ENCODE peak calls at places on chromosomes 1 and 21, in four cellular contexts. U is A549, T is left ventricle myocardium inferior, O is iPS DF 6.9. Q is an unnamed sample.

GRCh38 chr21:31521515-31521914 is 138.0 kb upstream of the SOD1 start:
- DNase-seq in U (no peak), T (no peak), O (no peak), Q (no peak)

GRCh38 chr1:27876341-27877114 is 4.2 kb downstream of the THEMIS2 start:
- DNase-seq in U (no peak), T (no peak), O (no peak), Q (no peak)

GRCh38 chr1:94646151-94646643 is 104.6 kb upstream of the F3 start:
- DNase-seq in U (no peak), T (no peak), O (no peak), Q (peak)

GRCh38 chr1:155081472-155082300 is 3.0 kb downstream of the EFNA3 start:
- DNase-seq in U (no peak), T (no peak), O (no peak), Q (no peak)

GRCh38 chr21:46071082-46071481 is 26.8 kb upstream of the COL6A2 start:
- DNase-seq in U (no peak), T (no peak), O (no peak), Q (no peak)

GRCh38 chr1:32867671-32868070 is 3.0 kb downstream of the FNDC5 start:
- DNase-seq in U (no peak), T (no peak), O (no peak), Q (no peak)

GRCh38 chr1:92949937-92950817 is 11.1 kb downstream of the DIPK1A start:
- DNase-seq in U (peak), T (no peak), O (no peak), Q (no peak)

GRCh38 chr1:221459558-221459957 is 282.3 kb downstream of the DUSP10 start:
- DNase-seq in U (no peak), T (no peak), O (no peak), Q (no peak)

GRCh38 chr1:212690816-212691403 is 8.7 kb downstream of the BATF3 start:
- DNase-seq in U (no peak), T (no peak), O (no peak), Q (no peak)

GRCh38 chr1:98732985-98733781 is 71.7 kb downstream of the SNX7 start:
- DNase-seq in U (no peak), T (no peak), O (no peak), Q (no peak)

GRCh38 chr1:145750444-145750843 is 31.1 kb downstream of the CD160 start:
- DNase-seq in U (no peak), T (no peak), O (no peak), Q (no peak)

GRCh38 chr1:14220811-14221210 is 377.7 kb upstream of the KAZN start:
- DNase-seq in U (no peak), T (no peak), O (no peak), Q (no peak)

GRCh38 chr21:44529503-44530125 is 10.4 kb downstream of the KRTAP10-1 start:
- DNase-seq in U (no peak), T (peak), O (no peak), Q (no peak)

GRCh38 chr21:30234643-30235042 is 18.7 kb upstream of the CLDN8 start:
- DNase-seq in U (no peak), T (no peak), O (no peak), Q (peak)

GRCh38 chr1:81808760-81809159 is 8.0 kb downstream of the ADGRL2 start:
- DNase-seq in U (no peak), T (no peak), O (no peak), Q (no peak)

GRCh38 chr1:86774305-86775304 is 70.2 kb downstream of the SH3GLB1 start:
- DNase-seq in U (peak), T (peak), O (no peak), Q (peak)

GRCh38 chr21:43917515-43918384 is 52.7 kb downstream of the AGPAT3 start:
- DNase-seq in U (no peak), T (no peak), O (no peak), Q (no peak)

GRCh38 chr1:111821121-111821745 is 65.5 kb downstream of the DDX20 start:
- DNase-seq in U (no peak), T (no peak), O (no peak), Q (no peak)

GRCh38 chr1:184563308-184563707 is 176.5 kb downstream of the C1orf21 start:
- DNase-seq in U (no peak), T (no peak), O (no peak), Q (no peak)

GRCh38 chr1:30184393-30185141 is 538.8 kb downstream of the MATN1 start:
- DNase-seq in U (no peak), T (no peak), O (no peak), Q (no peak)

GRCh38 chr1:147600119-147601111 is 59.1 kb downstream of the BCL9 start:
- DNase-seq in U (peak), T (no peak), O (no peak), Q (peak)

GRCh38 chr1:37989381-37989930 is 366 bp downstream of the SF3A3 start:
- DNase-seq in U (no peak), T (no peak), O (no peak), Q (no peak)

GRCh38 chr1:190179817-190180216 is 297.8 kb downstream of the BRINP3 start:
- DNase-seq in U (peak), T (no peak), O (no peak), Q (no peak)

GRCh38 chr1:163561570-163562295 is 240.0 kb downstream of the NUF2 start:
- DNase-seq in U (no peak), T (no peak), O (peak), Q (no peak)

GRCh38 chr1:239566074-239566473 is 179.7 kb downstream of the CHRM3 start:
- DNase-seq in U (no peak), T (no peak), O (no peak), Q (no peak)

GRCh38 chr1:30413111-30413440 is 310.3 kb downstream of the MATN1 start:
- DNase-seq in U (no peak), T (no peak), O (no peak), Q (no peak)

GRCh38 chr21:42160111-42160949 is 58.6 kb upstream of the ABCG1 start:
- DNase-seq in U (no peak), T (no peak), O (no peak), Q (no peak)

GRCh38 chr1:9990944-9991343 is 6.1 kb upstream of the RBP7 start:
- DNase-seq in U (no peak), T (peak), O (no peak), Q (no peak)

GRCh38 chr1:113870778-113871177 is 734 bp downstream of the PTPN22 start:
- DNase-seq in U (no peak), T (no peak), O (no peak), Q (no peak)

GRCh38 chr1:115331531-115332331 is 6.3 kb downstream of the NGF start:
- DNase-seq in U (no peak), T (no peak), O (no peak), Q (no peak)
- H3K4me3 ChIP-seq in U (no peak), T (peak), O (no peak), Q (no peak)

DNA sequence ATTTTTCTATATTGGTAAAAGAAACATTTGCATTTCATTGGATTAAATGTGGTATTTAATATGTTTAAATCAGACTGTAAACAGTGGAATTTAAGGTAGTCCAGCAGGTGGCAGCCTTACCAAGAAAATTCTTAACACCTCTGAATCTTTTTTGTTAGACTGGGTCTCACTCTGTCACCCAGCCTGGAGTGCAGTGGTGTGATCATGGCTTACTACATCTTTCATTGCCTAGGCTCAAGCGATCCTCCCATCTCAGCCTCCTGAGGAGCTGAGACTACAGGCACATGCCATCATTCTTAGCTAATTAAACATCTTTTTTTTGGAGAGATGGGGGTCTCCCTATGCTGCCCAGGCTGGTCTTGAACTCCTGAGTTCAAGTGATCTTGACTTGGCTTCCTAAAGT is 98.8 kb downstream of the RABGAP1L start:
- DNase-seq in U (peak), T (no peak), O (no peak), Q (no peak)
- H3K4me3 ChIP-seq in U (no peak), T (no peak), O (no peak), Q (no peak)

GRCh38 chr1:118979754-118980270 is 8.3 kb downstream of the TBX15 start:
- DNase-seq in U (no peak), T (no peak), O (no peak), Q (no peak)
- H3K4me3 ChIP-seq in U (no peak), T (peak), O (peak), Q (no peak)

GRCh38 chr1:41902125-41902524 is 16.6 kb downstream of the HIVEP3 start:
- DNase-seq in U (no peak), T (no peak), O (no peak), Q (no peak)
- H3K4me3 ChIP-seq in U (no peak), T (no peak), O (no peak), Q (no peak)

DNA sequence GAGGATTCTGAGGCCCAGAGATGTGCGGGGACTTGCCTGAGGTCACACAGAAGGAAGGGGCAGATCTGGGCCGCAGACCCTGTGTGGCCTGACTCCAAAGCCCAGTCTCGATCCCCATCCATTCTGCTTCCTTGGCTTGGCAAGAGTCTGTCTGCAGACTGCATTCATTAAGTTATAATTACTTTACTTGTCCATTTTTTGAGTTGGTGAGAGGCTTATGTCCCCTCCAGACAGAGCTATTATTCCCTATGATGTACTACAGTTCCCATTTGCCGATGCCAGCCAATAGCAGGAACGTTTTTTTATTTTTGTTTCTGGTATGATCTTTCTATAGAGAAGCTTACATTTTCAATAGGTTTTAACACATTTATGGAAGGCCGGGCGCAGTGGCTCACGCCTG is 101.5 kb downstream of the ARHGEF10L start:
- DNase-seq in U (no peak), T (no peak), O (no peak), Q (no peak)
- H3K4me3 ChIP-seq in U (no peak), T (no peak), O (no peak), Q (no peak)

GRCh38 chr1:201561195-201561564 is 22.3 kb downstream of the NAV1 start:
- DNase-seq in U (no peak), T (no peak), O (no peak), Q (no peak)
- H3K4me3 ChIP-seq in U (no peak), T (no peak), O (no peak), Q (no peak)

GRCh38 chr1:64194168-64195088 is 9.0 kb upstream of the UBE2U start:
- DNase-seq in U (no peak), T (no peak), O (no peak), Q (no peak)
- H3K4me3 ChIP-seq in U (no peak), T (no peak), O (no peak), Q (no peak)

GRCh38 chr1:201468844-201469644 is at the start of gene PHLDA3:
- DNase-seq in U (peak), T (peak), O (no peak), Q (no peak)

GRCh38 chr1:201468501-201468843 is 516 bp downstream of the PHLDA3 start:
- DNase-seq in U (no peak), T (peak), O (no peak), Q (no peak)

GRCh38 chr1:201465698-201466290 is 3.2 kb downstream of the PHLDA3 start:
- DNase-seq in U (no peak), T (no peak), O (no peak), Q (no peak)

GRCh38 chr1:201469645-201470074 is 672 bp upstream of the PHLDA3 start:
- DNase-seq in U (no peak), T (no peak), O (no peak), Q (no peak)

DNA sequence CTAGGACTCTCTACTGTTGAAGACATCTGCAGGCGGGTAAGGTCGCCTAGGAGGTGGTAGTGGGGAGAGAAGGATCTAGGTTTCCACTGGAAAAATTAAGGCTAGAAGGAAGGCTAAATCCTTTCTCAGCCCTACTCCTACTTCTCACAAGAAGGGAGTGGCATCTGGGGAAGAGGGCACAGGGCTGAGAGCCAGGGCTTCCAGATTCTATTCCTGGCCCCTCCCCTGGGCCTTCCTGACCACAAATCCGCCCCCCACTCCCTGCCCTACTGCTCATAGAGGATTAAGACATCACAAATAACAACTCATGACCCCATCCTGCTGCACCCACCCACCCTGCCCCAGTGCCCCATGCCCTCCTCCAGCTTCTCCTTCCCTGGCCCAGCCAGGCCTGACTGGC is 2.5 kb downstream of the PHLDA3 start:
- DNase-seq in U (no peak), T (no peak), O (no peak), Q (no peak)
- H3K4me3 ChIP-seq in U (peak), T (peak), O (no peak), Q (peak)

GRCh38 chr21:16196521-16197208 is 466.9 kb downstream of the USP25 start:
- DNase-seq in U (no peak), T (no peak), O (no peak), Q (no peak)
- H3K4me3 ChIP-seq in U (peak), T (peak), O (no peak), Q (no peak)